ENCODE peak calls at places on chromosomes 13 and 19, in seven cellular contexts. One of them, this sample, is unnamed.

GRCh38 chr13:41216160-41216559 is 21.8 kb upstream of the KBTBD7 start:
- DNase-seq in transverse colon: no peak
- DNase-seq in stomach: no peak
- DNase-seq in HepG2: peak; percentile 16
- DNase-seq in SK-N-SH: no peak
- DNase-seq in A549: no peak
- DNase-seq in upper lobe of left lung: no peak
- DNase-seq in this sample: no peak

GRCh38 chr13:51412431-51412830 is 40.4 kb downstream of the INTS6 start:
- DNase-seq in upper lobe of left lung: no peak
- DNase-seq in stomach: no peak
- DNase-seq in HepG2: no peak
- DNase-seq in transverse colon: no peak
- DNase-seq in A549: no peak
- DNase-seq in SK-N-SH: no peak
- DNase-seq in this sample: no peak

GRCh38 chr13:112972258-112972657 is 3.2 kb downstream of the MCF2L start:
- DNase-seq in SK-N-SH: no peak
- DNase-seq in transverse colon: peak; percentile 0
- DNase-seq in stomach: no peak
- DNase-seq in HepG2: no peak
- DNase-seq in upper lobe of left lung: no peak
- DNase-seq in A549: no peak
- DNase-seq in this sample: no peak

GRCh38 chr19:50759886-50760285 is 10.4 kb upstream of the GPR32 start:
- DNase-seq in A549: peak; percentile 55
- DNase-seq in transverse colon: no peak
- DNase-seq in upper lobe of left lung: no peak
- DNase-seq in SK-N-SH: no peak
- DNase-seq in stomach: no peak
- DNase-seq in HepG2: peak; percentile 13
- DNase-seq in this sample: no peak

GRCh38 chr13:22074403-22074802 is 403.5 kb downstream of the FGF9 start:
- DNase-seq in stomach: no peak
- DNase-seq in A549: no peak
- DNase-seq in upper lobe of left lung: no peak
- DNase-seq in transverse colon: no peak
- DNase-seq in HepG2: no peak
- DNase-seq in SK-N-SH: no peak
- DNase-seq in this sample: no peak

GRCh38 chr19:35013820-35014754 is 14.0 kb downstream of the GRAMD1A start:
- DNase-seq in stomach: no peak
- DNase-seq in A549: no peak
- DNase-seq in upper lobe of left lung: peak; percentile 45
- DNase-seq in SK-N-SH: peak; percentile 27
- DNase-seq in transverse colon: peak; percentile 50
- DNase-seq in HepG2: no peak
- DNase-seq in this sample: peak; percentile 64

GRCh38 chr19:28914173-28914572 is 298.8 kb downstream of the UQCRFS1 start:
- DNase-seq in stomach: no peak
- DNase-seq in A549: no peak
- DNase-seq in upper lobe of left lung: no peak
- DNase-seq in transverse colon: no peak
- DNase-seq in SK-N-SH: no peak
- DNase-seq in HepG2: no peak
- DNase-seq in this sample: no peak

GRCh38 chr13:100440756-100441421 is 147.7 kb downstream of the GGACT start:
- DNase-seq in upper lobe of left lung: no peak
- DNase-seq in stomach: no peak
- DNase-seq in A549: no peak
- DNase-seq in transverse colon: no peak
- DNase-seq in HepG2: peak; percentile 41
- DNase-seq in SK-N-SH: no peak
- DNase-seq in this sample: no peak

GRCh38 chr13:101876951-101877350 is 424.5 kb downstream of the ITGBL1 start:
- DNase-seq in HepG2: no peak
- DNase-seq in upper lobe of left lung: no peak
- DNase-seq in A549: no peak
- DNase-seq in transverse colon: no peak
- DNase-seq in stomach: no peak
- DNase-seq in SK-N-SH: no peak
- DNase-seq in this sample: no peak

GRCh38 chr19:15379996-15380647 is 535 bp upstream of the AKAP8 start:
- DNase-seq in upper lobe of left lung: peak; percentile 48
- DNase-seq in SK-N-SH: no peak
- DNase-seq in HepG2: peak; percentile 48
- DNase-seq in stomach: peak; percentile 56
- DNase-seq in transverse colon: peak; percentile 80
- DNase-seq in A549: peak; percentile 35
- DNase-seq in this sample: peak; percentile 81

GRCh38 chr13:72952529-72953141 is 106.2 kb upstream of the KLF5 start:
- DNase-seq in upper lobe of left lung: no peak
- DNase-seq in HepG2: no peak
- DNase-seq in SK-N-SH: no peak
- DNase-seq in stomach: no peak
- DNase-seq in A549: no peak
- DNase-seq in transverse colon: no peak
- DNase-seq in this sample: no peak

GRCh38 chr19:32877977-32878745 is 8.6 kb upstream of the SLC7A9 start:
- DNase-seq in HepG2: no peak
- DNase-seq in SK-N-SH: no peak
- DNase-seq in upper lobe of left lung: no peak
- DNase-seq in transverse colon: no peak
- DNase-seq in A549: no peak
- DNase-seq in stomach: peak; percentile 19
- DNase-seq in this sample: no peak

GRCh38 chr19:42422576-42423461 is 4.4 kb downstream of the LIPE start:
- DNase-seq in upper lobe of left lung: no peak
- DNase-seq in HepG2: peak; percentile 59
- DNase-seq in SK-N-SH: peak; percentile 85
- DNase-seq in stomach: no peak
- DNase-seq in transverse colon: peak; percentile 47
- DNase-seq in A549: no peak
- DNase-seq in this sample: peak; percentile 60

GRCh38 chr13:114319441-114319871 is 5.2 kb downstream of the CHAMP1 start:
- DNase-seq in HepG2: no peak
- DNase-seq in transverse colon: no peak
- DNase-seq in stomach: no peak
- DNase-seq in A549: no peak
- DNase-seq in SK-N-SH: no peak
- DNase-seq in upper lobe of left lung: no peak
- DNase-seq in this sample: no peak

GRCh38 chr19:4233282-4233853 is 4.0 kb downstream of the EBI3 start:
- DNase-seq in stomach: peak; percentile 54
- DNase-seq in transverse colon: peak; percentile 57
- DNase-seq in HepG2: peak; percentile 45
- DNase-seq in A549: no peak
- DNase-seq in upper lobe of left lung: peak; percentile 41
- DNase-seq in SK-N-SH: peak; percentile 84
- DNase-seq in this sample: no peak

GRCh38 chr19:4768934-4769777 is 22.4 kb upstream of the FEM1A start:
- DNase-seq in SK-N-SH: peak; percentile 90
- DNase-seq in HepG2: peak; percentile 85
- DNase-seq in upper lobe of left lung: peak; percentile 79
- DNase-seq in A549: peak; percentile 63
- DNase-seq in transverse colon: peak; percentile 83
- DNase-seq in stomach: peak; percentile 82
- DNase-seq in this sample: peak; percentile 85

GRCh38 chr13:110372676-110373075 is 65.6 kb downstream of the COL4A2 start:
- DNase-seq in SK-N-SH: no peak
- DNase-seq in stomach: no peak
- DNase-seq in transverse colon: no peak
- DNase-seq in upper lobe of left lung: no peak
- DNase-seq in HepG2: no peak
- DNase-seq in A549: no peak
- DNase-seq in this sample: no peak

GRCh38 chr13:49996166-49996915 is 501 bp upstream of the TRIM13 start:
- DNase-seq in transverse colon: peak; percentile 95
- DNase-seq in stomach: peak; percentile 95
- DNase-seq in HepG2: peak; percentile 56
- DNase-seq in A549: peak; percentile 52
- DNase-seq in SK-N-SH: peak; percentile 96
- DNase-seq in upper lobe of left lung: peak; percentile 95
- DNase-seq in this sample: peak; percentile 97

GRCh38 chr19:47021536-47022139 is 2.0 kb downstream of the NPAS1 start:
- DNase-seq in SK-N-SH: peak; percentile 69
- DNase-seq in HepG2: no peak
- DNase-seq in transverse colon: no peak
- DNase-seq in A549: no peak
- DNase-seq in upper lobe of left lung: no peak
- DNase-seq in stomach: no peak
- DNase-seq in this sample: no peak

GRCh38 chr19:47020132-47020805 is 632 bp downstream of the NPAS1 start:
- DNase-seq in SK-N-SH: peak; percentile 56
- DNase-seq in HepG2: no peak
- DNase-seq in stomach: no peak
- DNase-seq in upper lobe of left lung: no peak
- DNase-seq in transverse colon: no peak
- DNase-seq in A549: no peak
- DNase-seq in this sample: no peak

GRCh38 chr19:47020992-47021496 is 1.4 kb downstream of the NPAS1 start:
- DNase-seq in upper lobe of left lung: no peak
- DNase-seq in HepG2: no peak
- DNase-seq in A549: no peak
- DNase-seq in stomach: no peak
- DNase-seq in transverse colon: no peak
- DNase-seq in SK-N-SH: peak; percentile 65
- DNase-seq in this sample: no peak

GRCh38 chr19:47018923-47019322 is 714 bp upstream of the NPAS1 start:
- DNase-seq in stomach: no peak
- DNase-seq in A549: no peak
- DNase-seq in transverse colon: no peak
- DNase-seq in SK-N-SH: no peak
- DNase-seq in upper lobe of left lung: no peak
- DNase-seq in HepG2: no peak
- DNase-seq in this sample: no peak

GRCh38 chr19:47019431-47020041 is at the start of gene NPAS1:
- DNase-seq in SK-N-SH: peak; percentile 75
- DNase-seq in stomach: no peak
- DNase-seq in A549: no peak
- DNase-seq in upper lobe of left lung: no peak
- DNase-seq in HepG2: no peak
- DNase-seq in transverse colon: no peak
- DNase-seq in this sample: no peak
- H3K4me3 ChIP-seq in SK-N-SH: peak within 1 kb of the TSS; percentile 35
- H3K4me3 ChIP-seq in stomach: peak within 1 kb of the TSS; percentile 41
- H3K4me3 ChIP-seq in A549: peak within 1 kb of the TSS; percentile 50
- H3K4me3 ChIP-seq in upper lobe of left lung: peak within 1 kb of the TSS; percentile 15
- H3K4me3 ChIP-seq in HepG2: peak within 1 kb of the TSS; percentile 56
- H3K4me3 ChIP-seq in transverse colon: peak within 1 kb of the TSS; percentile 41
- H3K4me3 ChIP-seq in this sample: peak within 1 kb of the TSS; percentile 20

GRCh38 chr13:74867460-74867859 is 614.5 kb downstream of the TBC1D4 start:
- DNase-seq in HepG2: no peak
- DNase-seq in upper lobe of left lung: no peak
- DNase-seq in SK-N-SH: no peak
- DNase-seq in stomach: no peak
- DNase-seq in A549: no peak
- DNase-seq in transverse colon: no peak
- DNase-seq in this sample: no peak
- TF ChIP-seq EP300 in HepG2: no peak
- TF ChIP-seq EP300 in upper lobe of left lung: no peak
- TF ChIP-seq EP300 in SK-N-SH: no peak
- TF ChIP-seq EP300 in stomach: no peak
- TF ChIP-seq EP300 in A549: no peak
- TF ChIP-seq EP300 in transverse colon: no peak
- TF ChIP-seq EP300 in this sample: no peak

GRCh38 chr13:32036762-32037161 is 5.2 kb downstream of the FRY start:
- DNase-seq in HepG2: no peak
- DNase-seq in upper lobe of left lung: no peak
- DNase-seq in SK-N-SH: no peak
- DNase-seq in stomach: no peak
- DNase-seq in A549: no peak
- DNase-seq in transverse colon: no peak
- DNase-seq in this sample: no peak

GRCh38 chr13:32039488-32040013 is 8.0 kb downstream of the FRY start:
- DNase-seq in A549: no peak
- DNase-seq in upper lobe of left lung: no peak
- DNase-seq in stomach: no peak
- DNase-seq in HepG2: no peak
- DNase-seq in transverse colon: no peak
- DNase-seq in SK-N-SH: no peak
- DNase-seq in this sample: no peak

GRCh38 chr13:32039056-32039455 is 7.5 kb downstream of the FRY start:
- DNase-seq in SK-N-SH: no peak
- DNase-seq in stomach: no peak
- DNase-seq in transverse colon: no peak
- DNase-seq in A549: no peak
- DNase-seq in upper lobe of left lung: no peak
- DNase-seq in HepG2: no peak
- DNase-seq in this sample: no peak

GRCh38 chr13:32037471-32037870 is 5.9 kb downstream of the FRY start:
- DNase-seq in SK-N-SH: no peak
- DNase-seq in A549: no peak
- DNase-seq in HepG2: no peak
- DNase-seq in upper lobe of left lung: no peak
- DNase-seq in stomach: no peak
- DNase-seq in transverse colon: no peak
- DNase-seq in this sample: no peak

DNA sequence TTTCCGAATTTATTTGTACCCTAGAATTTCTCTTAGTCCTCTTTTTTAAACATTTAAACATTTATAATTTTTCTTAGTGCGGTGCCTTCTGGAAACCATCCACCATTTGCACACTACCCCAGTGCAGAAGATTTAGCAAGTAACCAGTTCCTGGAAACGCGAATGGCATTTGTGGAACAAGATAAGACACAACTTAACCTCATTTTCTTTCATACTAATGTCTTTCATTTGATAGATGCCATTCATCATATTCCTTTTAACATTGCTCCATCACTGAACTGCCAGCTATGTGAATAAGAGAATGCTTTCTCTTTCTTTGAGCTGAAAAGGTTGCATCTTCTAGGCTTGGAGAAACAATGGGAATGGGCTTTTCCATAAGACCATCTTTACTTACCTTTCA is 6.8 kb downstream of the FRY start:
- DNase-seq in SK-N-SH: no peak
- DNase-seq in transverse colon: no peak
- DNase-seq in HepG2: no peak
- DNase-seq in upper lobe of left lung: no peak
- DNase-seq in stomach: no peak
- DNase-seq in A549: no peak
- DNase-seq in this sample: no peak
- H3K4me3 ChIP-seq in SK-N-SH: no peak overlapping the region
- H3K4me3 ChIP-seq in transverse colon: no peak overlapping the region
- H3K4me3 ChIP-seq in HepG2: no peak overlapping the region
- H3K4me3 ChIP-seq in upper lobe of left lung: no peak overlapping the region
- H3K4me3 ChIP-seq in stomach: no peak overlapping the region
- H3K4me3 ChIP-seq in A549: no peak overlapping the region
- H3K4me3 ChIP-seq in this sample: no peak overlapping the region

DNA sequence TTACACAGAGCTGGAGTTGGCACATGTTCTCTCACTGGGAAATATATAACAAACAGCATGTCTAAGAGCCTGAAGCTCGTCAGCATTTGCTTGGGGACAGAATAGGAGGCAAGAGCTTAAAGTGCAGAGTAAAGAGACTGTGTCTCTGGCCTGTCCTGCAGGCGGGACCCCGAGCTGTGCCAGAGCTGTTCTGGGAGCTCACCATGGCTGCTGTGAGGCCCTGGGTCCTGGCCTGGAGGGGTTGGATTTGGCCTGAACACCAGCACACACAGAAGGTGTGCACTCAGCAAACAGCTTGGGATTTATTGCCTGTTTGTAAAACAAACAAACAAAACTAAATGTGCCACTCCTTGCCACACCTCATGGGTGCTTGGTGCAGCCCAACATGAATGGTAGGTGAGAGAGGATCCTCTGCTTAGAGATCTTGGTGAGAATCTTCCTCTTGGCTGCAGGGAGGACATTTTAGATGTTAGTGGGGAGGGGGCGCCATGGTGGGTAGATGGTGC is 60.9 kb downstream of the ERICH6B start:
- DNase-seq in A549: no peak
- DNase-seq in transverse colon: no peak
- DNase-seq in stomach: no peak
- DNase-seq in upper lobe of left lung: no peak
- DNase-seq in SK-N-SH: no peak
- DNase-seq in HepG2: no peak
- DNase-seq in this sample: no peak
- TF ChIP-seq EP300 in A549: no peak
- TF ChIP-seq EP300 in transverse colon: no peak
- TF ChIP-seq EP300 in stomach: no peak
- TF ChIP-seq EP300 in upper lobe of left lung: no peak
- TF ChIP-seq EP300 in SK-N-SH: no peak
- TF ChIP-seq EP300 in HepG2: no peak
- TF ChIP-seq EP300 in this sample: no peak

This sample was measured in sigmoid colon.